ENCODE peak calls at places on chromosomes 6 and 20, in nine cellular contexts. Z, O, X, S, L, E, V, K and T are unnamed samples.

GRCh38 chr6:18835976-18836375 is 448.8 kb downstream of the RNF144B start:
- DNase-seq in Z (no peak), O (no peak), X (no peak), S (no peak), L (no peak), E (no peak), V (no peak), K (no peak), T (no peak)

GRCh38 chr6:99790679-99791078 is 184.0 kb downstream of the PRDM13 start:
- DNase-seq in Z (no peak), O (no peak), X (no peak), S (no peak), L (no peak), E (no peak), V (no peak), K (no peak), T (no peak)

GRCh38 chr6:43014434-43014909 is 423 bp downstream of the KLHDC3 start:
- DNase-seq in Z (peak), O (no peak), X (no peak), S (no peak), L (no peak), E (peak), V (no peak), K (no peak), T (peak)

GRCh38 chr6:121759370-121759769 is 323.9 kb downstream of the GJA1 start:
- DNase-seq in Z (no peak), O (no peak), X (no peak), S (no peak), L (no peak), E (no peak), V (no peak), K (no peak), T (no peak)

GRCh38 chr6:112320561-112321300 is 26.4 kb upstream of the RFPL4B start:
- DNase-seq in Z (no peak), O (no peak), X (no peak), S (no peak), L (no peak), E (no peak), V (no peak), K (no peak), T (no peak)

GRCh38 chr20:63087236-63087871 is 80.6 kb upstream of the BHLHE23 start:
- DNase-seq in Z (no peak), O (no peak), X (no peak), S (no peak), L (no peak), E (no peak), V (no peak), K (no peak), T (no peak)

GRCh38 chr20:23111307-23111943 is 25.3 kb upstream of the CD93 start:
- DNase-seq in Z (no peak), O (no peak), X (no peak), S (no peak), L (no peak), E (no peak), V (no peak), K (no peak), T (no peak)

GRCh38 chr6:107045733-107046312 is 17.8 kb downstream of the MTRES1 start:
- DNase-seq in Z (no peak), O (no peak), X (no peak), S (no peak), L (no peak), E (peak), V (no peak), K (no peak), T (no peak)

GRCh38 chr6:29747688-29748250 is 24.5 kb downstream of the HLA-F start:
- DNase-seq in Z (no peak), O (no peak), X (no peak), S (no peak), L (no peak), E (no peak), V (no peak), K (no peak), T (no peak)

GRCh38 chr6:34018026-34018425 is 127.9 kb downstream of the GRM4 start:
- DNase-seq in Z (no peak), O (no peak), X (no peak), S (no peak), L (no peak), E (no peak), V (no peak), K (no peak), T (no peak)

GRCh38 chr6:33207569-33208088 is 671 bp upstream of the RING1 start:
- DNase-seq in Z (peak), O (peak), X (no peak), S (peak), L (no peak), E (peak), V (no peak), K (peak), T (peak)

GRCh38 chr6:75480425-75480824 is 13.2 kb downstream of the FILIP1 start:
- DNase-seq in Z (peak), O (no peak), X (no peak), S (no peak), L (no peak), E (no peak), V (no peak), K (no peak), T (no peak)

GRCh38 chr6:125942677-125943527 is 13.7 kb upstream of the HINT3 start:
- DNase-seq in Z (no peak), O (no peak), X (peak), S (no peak), L (no peak), E (no peak), V (no peak), K (no peak), T (no peak)

GRCh38 chr6:56214304-56215101 is 32.9 kb downstream of the COL21A1 start:
- DNase-seq in Z (no peak), O (no peak), X (no peak), S (no peak), L (no peak), E (no peak), V (no peak), K (no peak), T (no peak)

GRCh38 chr6:20211941-20212391 is 303 bp downstream of the MBOAT1 start:
- DNase-seq in Z (peak), O (peak), X (no peak), S (no peak), L (no peak), E (no peak), V (peak), K (no peak), T (no peak)

GRCh38 chr20:38804682-38805501 is 605 bp upstream of the PPP1R16B start:
- DNase-seq in Z (no peak), O (peak), X (no peak), S (peak), L (no peak), E (no peak), V (peak), K (peak), T (no peak)

GRCh38 chr6:134819858-134820495 is 129.9 kb downstream of the ALDH8A1 start:
- DNase-seq in Z (no peak), O (no peak), X (peak), S (no peak), L (no peak), E (no peak), V (no peak), K (no peak), T (no peak)

GRCh38 chr6:56695702-56696101 is 53.0 kb upstream of the DST start:
- DNase-seq in Z (no peak), O (no peak), X (no peak), S (no peak), L (no peak), E (no peak), V (no peak), K (no peak), T (no peak)

GRCh38 chr6:1436334-1437306 is 47.2 kb downstream of the FOXF2 start:
- DNase-seq in Z (peak), O (peak), X (peak), S (no peak), L (peak), E (peak), V (no peak), K (peak), T (peak)

GRCh38 chr20:4920131-4920530 is 81.2 kb downstream of the SLC23A2 start:
- DNase-seq in Z (peak), O (no peak), X (no peak), S (no peak), L (no peak), E (no peak), V (no peak), K (no peak), T (peak)

GRCh38 chr6:81309841-81310240 is 442.6 kb downstream of the TENT5A start:
- DNase-seq in Z (peak), O (no peak), X (no peak), S (no peak), L (no peak), E (no peak), V (no peak), K (no peak), T (peak)

GRCh38 chr6:96391776-96392175 is 129.8 kb upstream of the UFL1 start:
- DNase-seq in Z (no peak), O (peak), X (no peak), S (no peak), L (no peak), E (no peak), V (no peak), K (no peak), T (peak)

GRCh38 chr6:16759646-16760535 is 1.4 kb downstream of the ATXN1 start:
- DNase-seq in Z (peak), O (peak), X (peak), S (peak), L (no peak), E (peak), V (peak), K (peak), T (peak)

GRCh38 chr20:46706242-46706641 is 3.2 kb upstream of the SLC2A10 start:
- DNase-seq in Z (no peak), O (no peak), X (no peak), S (no peak), L (no peak), E (no peak), V (no peak), K (no peak), T (no peak)

GRCh38 chr6:117267766-117268534 is 2.6 kb downstream of the VGLL2 start:
- DNase-seq in Z (no peak), O (no peak), X (no peak), S (no peak), L (no peak), E (no peak), V (no peak), K (no peak), T (no peak)

GRCh38 chr6:117266267-117266797 is 974 bp downstream of the VGLL2 start:
- DNase-seq in Z (no peak), O (no peak), X (no peak), S (no peak), L (no peak), E (no peak), V (no peak), K (no peak), T (no peak)

GRCh38 chr6:117265425-117266266 is at the start of gene VGLL2:
- DNase-seq in Z (peak), O (no peak), X (no peak), S (peak), L (no peak), E (no peak), V (no peak), K (no peak), T (peak)

GRCh38 chr6:117264487-117265424 is 602 bp upstream of the VGLL2 start:
- DNase-seq in Z (peak), O (no peak), X (no peak), S (peak), L (no peak), E (no peak), V (no peak), K (no peak), T (no peak)

GRCh38 chr6:117266948-117267347 is 1.6 kb downstream of the VGLL2 start:
- DNase-seq in Z (no peak), O (no peak), X (no peak), S (no peak), L (no peak), E (no peak), V (no peak), K (no peak), T (no peak)
- H3K4me3 ChIP-seq in Z (no peak), O (no peak), X (no peak), S (no peak), L (no peak), E (no peak), V (no peak), K (no peak), T (no peak)

GRCh38 chr6:129194441-129195021 is 311.6 kb downstream of the LAMA2 start:
- DNase-seq in Z (no peak), O (no peak), X (peak), S (no peak), L (no peak), E (no peak), V (no peak), K (no peak), T (no peak)
- H3K4me3 ChIP-seq in Z (no peak), O (no peak), X (no peak), S (no peak), L (no peak), E (no peak), V (no peak), K (no peak), T (no peak)

GRCh38 chr20:57748601-57749130 is 38.9 kb upstream of the PMEPA1 start:
- DNase-seq in Z (peak), O (peak), X (peak), S (peak), L (peak), E (peak), V (peak), K (peak), T (peak)
- H3K4me3 ChIP-seq in Z (peak), O (peak), X (peak), S (peak), L (peak), E (peak), V (peak), K (peak), T (peak)

GRCh38 chr20:16035576-16035975 is 537.7 kb downstream of the KIF16B start:
- DNase-seq in Z (no peak), O (no peak), X (no peak), S (no peak), L (no peak), E (no peak), V (no peak), K (no peak), T (no peak)
- H3K4me3 ChIP-seq in Z (no peak), O (no peak), X (no peak), S (no peak), L (no peak), E (no peak), V (no peak), K (no peak), T (no peak)

GRCh38 chr20:51372966-51373365 is 169.6 kb downstream of the NFATC2 start:
- DNase-seq in Z (no peak), O (no peak), X (no peak), S (no peak), L (no peak), E (no peak), V (no peak), K (no peak), T (no peak)
- H3K4me3 ChIP-seq in Z (no peak), O (no peak), X (no peak), S (no peak), L (no peak), E (no peak), V (no peak), K (no peak), T (no peak)

GRCh38 chr6:170433163-170434095 is 119.7 kb downstream of the PSMB1 start:
- DNase-seq in Z (no peak), O (no peak), X (no peak), S (no peak), L (no peak), E (no peak), V (no peak), K (no peak), T (no peak)
- H3K4me3 ChIP-seq in Z (no peak), O (no peak), X (no peak), S (no peak), L (no peak), E (no peak), V (no peak), K (no peak), T (no peak)